ENCODE peak calls at places on chromosomes 5 and 9, in ten cellular contexts. One of them, this sample, is unnamed.

GRCh38 chr9:22463205-22463604 is 16.6 kb downstream of the DMRTA1 start:
- DNase-seq in neural progenitor cell: no peak
- DNase-seq in dorsolateral prefrontal cortex: no peak
- DNase-seq in smooth muscle cell of the brain vasculature: no peak
- DNase-seq in Caco-2: no peak
- DNase-seq in GM10248: no peak
- DNase-seq in stimulated activated CD4-positive, alpha-beta T cell treated with anti-CD3 and anti-CD28 coated beads, TNF-alpha, amount 100 ng/mL, for 48 hours: no peak
- DNase-seq in stimulated activated CD8-positive, alpha-beta memory T cell treated with anti-CD3 and anti-CD28 coated beads, Interleukin-4, amount 100 ng/mL, for 24 hours: no peak
- DNase-seq in omental fat pad: no peak
- DNase-seq in GOT3: no peak
- DNase-seq in this sample: no peak

GRCh38 chr5:55773057-55773456 is 35.2 kb downstream of the DDX4 start:
- DNase-seq in neural progenitor cell: no peak
- DNase-seq in dorsolateral prefrontal cortex: no peak
- DNase-seq in smooth muscle cell of the brain vasculature: no peak
- DNase-seq in Caco-2: no peak
- DNase-seq in GM10248: no peak
- DNase-seq in stimulated activated CD4-positive, alpha-beta T cell treated with anti-CD3 and anti-CD28 coated beads, TNF-alpha, amount 100 ng/mL, for 48 hours: no peak
- DNase-seq in stimulated activated CD8-positive, alpha-beta memory T cell treated with anti-CD3 and anti-CD28 coated beads, Interleukin-4, amount 100 ng/mL, for 24 hours: no peak
- DNase-seq in omental fat pad: no peak
- DNase-seq in GOT3: no peak
- DNase-seq in this sample: no peak

GRCh38 chr5:180785794-180786221 is 16.8 kb downstream of the MGAT1 start:
- DNase-seq in neural progenitor cell: peak
- DNase-seq in dorsolateral prefrontal cortex: no peak
- DNase-seq in smooth muscle cell of the brain vasculature: no peak
- DNase-seq in Caco-2: peak
- DNase-seq in GM10248: no peak
- DNase-seq in stimulated activated CD4-positive, alpha-beta T cell treated with anti-CD3 and anti-CD28 coated beads, TNF-alpha, amount 100 ng/mL, for 48 hours: no peak
- DNase-seq in stimulated activated CD8-positive, alpha-beta memory T cell treated with anti-CD3 and anti-CD28 coated beads, Interleukin-4, amount 100 ng/mL, for 24 hours: no peak
- DNase-seq in omental fat pad: no peak
- DNase-seq in GOT3: no peak
- DNase-seq in this sample: no peak

GRCh38 chr5:103466494-103466893 is 96.1 kb downstream of the NUDT12 start:
- DNase-seq in neural progenitor cell: no peak
- DNase-seq in dorsolateral prefrontal cortex: no peak
- DNase-seq in smooth muscle cell of the brain vasculature: no peak
- DNase-seq in Caco-2: no peak
- DNase-seq in GM10248: no peak
- DNase-seq in stimulated activated CD4-positive, alpha-beta T cell treated with anti-CD3 and anti-CD28 coated beads, TNF-alpha, amount 100 ng/mL, for 48 hours: no peak
- DNase-seq in stimulated activated CD8-positive, alpha-beta memory T cell treated with anti-CD3 and anti-CD28 coated beads, Interleukin-4, amount 100 ng/mL, for 24 hours: no peak
- DNase-seq in omental fat pad: no peak
- DNase-seq in GOT3: no peak
- DNase-seq in this sample: peak

GRCh38 chr5:142319105-142319504 is 5.7 kb downstream of the SPRY4 start:
- DNase-seq in neural progenitor cell: no peak
- DNase-seq in dorsolateral prefrontal cortex: no peak
- DNase-seq in smooth muscle cell of the brain vasculature: no peak
- DNase-seq in Caco-2: no peak
- DNase-seq in GM10248: no peak
- DNase-seq in stimulated activated CD4-positive, alpha-beta T cell treated with anti-CD3 and anti-CD28 coated beads, TNF-alpha, amount 100 ng/mL, for 48 hours: no peak
- DNase-seq in stimulated activated CD8-positive, alpha-beta memory T cell treated with anti-CD3 and anti-CD28 coated beads, Interleukin-4, amount 100 ng/mL, for 24 hours: no peak
- DNase-seq in omental fat pad: no peak
- DNase-seq in GOT3: no peak
- DNase-seq in this sample: no peak

GRCh38 chr5:168833936-168834335 is 254.8 kb upstream of the PANK3 start:
- DNase-seq in neural progenitor cell: peak
- DNase-seq in dorsolateral prefrontal cortex: no peak
- DNase-seq in smooth muscle cell of the brain vasculature: no peak
- DNase-seq in Caco-2: no peak
- DNase-seq in GM10248: no peak
- DNase-seq in stimulated activated CD4-positive, alpha-beta T cell treated with anti-CD3 and anti-CD28 coated beads, TNF-alpha, amount 100 ng/mL, for 48 hours: no peak
- DNase-seq in stimulated activated CD8-positive, alpha-beta memory T cell treated with anti-CD3 and anti-CD28 coated beads, Interleukin-4, amount 100 ng/mL, for 24 hours: no peak
- DNase-seq in omental fat pad: no peak
- DNase-seq in GOT3: no peak
- DNase-seq in this sample: no peak

GRCh38 chr5:145960848-145961600 is 24.6 kb downstream of the SH3RF2 start:
- DNase-seq in neural progenitor cell: no peak
- DNase-seq in dorsolateral prefrontal cortex: no peak
- DNase-seq in smooth muscle cell of the brain vasculature: no peak
- DNase-seq in Caco-2: no peak
- DNase-seq in GM10248: no peak
- DNase-seq in stimulated activated CD4-positive, alpha-beta T cell treated with anti-CD3 and anti-CD28 coated beads, TNF-alpha, amount 100 ng/mL, for 48 hours: no peak
- DNase-seq in stimulated activated CD8-positive, alpha-beta memory T cell treated with anti-CD3 and anti-CD28 coated beads, Interleukin-4, amount 100 ng/mL, for 24 hours: no peak
- DNase-seq in omental fat pad: no peak
- DNase-seq in GOT3: no peak
- DNase-seq in this sample: no peak

GRCh38 chr9:76759726-76760125 is 4.5 kb upstream of the PCA3 start:
- DNase-seq in neural progenitor cell: no peak
- DNase-seq in dorsolateral prefrontal cortex: no peak
- DNase-seq in smooth muscle cell of the brain vasculature: no peak
- DNase-seq in Caco-2: no peak
- DNase-seq in GM10248: no peak
- DNase-seq in stimulated activated CD4-positive, alpha-beta T cell treated with anti-CD3 and anti-CD28 coated beads, TNF-alpha, amount 100 ng/mL, for 48 hours: no peak
- DNase-seq in stimulated activated CD8-positive, alpha-beta memory T cell treated with anti-CD3 and anti-CD28 coated beads, Interleukin-4, amount 100 ng/mL, for 24 hours: no peak
- DNase-seq in omental fat pad: no peak
- DNase-seq in GOT3: no peak
- DNase-seq in this sample: no peak

GRCh38 chr9:130906727-130907416 is 10.3 kb upstream of the QRFP start:
- DNase-seq in neural progenitor cell: peak
- DNase-seq in dorsolateral prefrontal cortex: no peak
- DNase-seq in smooth muscle cell of the brain vasculature: no peak
- DNase-seq in Caco-2: no peak
- DNase-seq in GM10248: no peak
- DNase-seq in stimulated activated CD4-positive, alpha-beta T cell treated with anti-CD3 and anti-CD28 coated beads, TNF-alpha, amount 100 ng/mL, for 48 hours: no peak
- DNase-seq in stimulated activated CD8-positive, alpha-beta memory T cell treated with anti-CD3 and anti-CD28 coated beads, Interleukin-4, amount 100 ng/mL, for 24 hours: no peak
- DNase-seq in omental fat pad: no peak
- DNase-seq in GOT3: no peak
- DNase-seq in this sample: no peak

GRCh38 chr9:3043369-3043768 is 199.5 kb upstream of the PUM3 start:
- DNase-seq in neural progenitor cell: no peak
- DNase-seq in dorsolateral prefrontal cortex: no peak
- DNase-seq in smooth muscle cell of the brain vasculature: no peak
- DNase-seq in Caco-2: no peak
- DNase-seq in GM10248: no peak
- DNase-seq in stimulated activated CD4-positive, alpha-beta T cell treated with anti-CD3 and anti-CD28 coated beads, TNF-alpha, amount 100 ng/mL, for 48 hours: no peak
- DNase-seq in stimulated activated CD8-positive, alpha-beta memory T cell treated with anti-CD3 and anti-CD28 coated beads, Interleukin-4, amount 100 ng/mL, for 24 hours: no peak
- DNase-seq in omental fat pad: no peak
- DNase-seq in GOT3: no peak
- DNase-seq in this sample: no peak

GRCh38 chr9:27125030-27125429 is 16.0 kb downstream of the TEK start:
- DNase-seq in neural progenitor cell: no peak
- DNase-seq in dorsolateral prefrontal cortex: peak
- DNase-seq in smooth muscle cell of the brain vasculature: no peak
- DNase-seq in Caco-2: no peak
- DNase-seq in GM10248: no peak
- DNase-seq in stimulated activated CD4-positive, alpha-beta T cell treated with anti-CD3 and anti-CD28 coated beads, TNF-alpha, amount 100 ng/mL, for 48 hours: no peak
- DNase-seq in stimulated activated CD8-positive, alpha-beta memory T cell treated with anti-CD3 and anti-CD28 coated beads, Interleukin-4, amount 100 ng/mL, for 24 hours: no peak
- DNase-seq in omental fat pad: no peak
- DNase-seq in GOT3: no peak
- DNase-seq in this sample: no peak